ENCODE peak calls at places on chromosomes 13 and 19, in five cellular contexts. One of them, this sample, is unnamed.

GRCh38 chr13:75725784-75726183 is 89.7 kb downstream of the LMO7 start:
- DNase-seq in AG04450: no peak
- DNase-seq in GM12865: no peak
- DNase-seq in stimulated activated CD8-positive, alpha-beta memory T cell treated with anti-CD3 and anti-CD28 coated beads, Interleukin-4, amount 100 ng/mL, for 48 hours: no peak
- DNase-seq in uterus: no peak
- DNase-seq in this sample: no peak

GRCh38 chr13:49296659-49297058 is 48.9 kb downstream of the CDADC1 start:
- DNase-seq in AG04450: no peak
- DNase-seq in GM12865: no peak
- DNase-seq in stimulated activated CD8-positive, alpha-beta memory T cell treated with anti-CD3 and anti-CD28 coated beads, Interleukin-4, amount 100 ng/mL, for 48 hours: no peak
- DNase-seq in uterus: no peak
- DNase-seq in this sample: no peak

GRCh38 chr19:31223805-31224534 is 125.3 kb downstream of the TSHZ3 start:
- DNase-seq in AG04450: peak; percentile 90
- DNase-seq in GM12865: no peak
- DNase-seq in stimulated activated CD8-positive, alpha-beta memory T cell treated with anti-CD3 and anti-CD28 coated beads, Interleukin-4, amount 100 ng/mL, for 48 hours: no peak
- DNase-seq in uterus: no peak
- DNase-seq in this sample: peak; percentile 91

GRCh38 chr13:97223711-97224461 is 1.8 kb downstream of the MBNL2 start:
- DNase-seq in AG04450: peak; percentile 83
- DNase-seq in GM12865: peak; percentile 37
- DNase-seq in stimulated activated CD8-positive, alpha-beta memory T cell treated with anti-CD3 and anti-CD28 coated beads, Interleukin-4, amount 100 ng/mL, for 48 hours: peak; percentile 30
- DNase-seq in uterus: peak; percentile 80
- DNase-seq in this sample: peak; percentile 71

GRCh38 chr19:2154587-2155075 is 3.3 kb upstream of the AP3D1 start:
- DNase-seq in AG04450: no peak
- DNase-seq in GM12865: no peak
- DNase-seq in stimulated activated CD8-positive, alpha-beta memory T cell treated with anti-CD3 and anti-CD28 coated beads, Interleukin-4, amount 100 ng/mL, for 48 hours: no peak
- DNase-seq in uterus: no peak
- DNase-seq in this sample: peak; percentile 87

GRCh38 chr13:39952244-39953233 is 297.1 kb downstream of the COG6 start:
- DNase-seq in AG04450: no peak
- DNase-seq in GM12865: peak; percentile 30
- DNase-seq in stimulated activated CD8-positive, alpha-beta memory T cell treated with anti-CD3 and anti-CD28 coated beads, Interleukin-4, amount 100 ng/mL, for 48 hours: no peak
- DNase-seq in uterus: peak; percentile 42
- DNase-seq in this sample: peak; percentile 37

GRCh38 chr19:34481861-34482379 is 362 bp downstream of the WTIP start:
- DNase-seq in AG04450: no peak
- DNase-seq in GM12865: no peak
- DNase-seq in stimulated activated CD8-positive, alpha-beta memory T cell treated with anti-CD3 and anti-CD28 coated beads, Interleukin-4, amount 100 ng/mL, for 48 hours: no peak
- DNase-seq in uterus: no peak
- DNase-seq in this sample: no peak

GRCh38 chr19:43527860-43528622 is 1.0 kb upstream of the ETHE1 start:
- DNase-seq in AG04450: no peak
- DNase-seq in GM12865: peak; percentile 25
- DNase-seq in stimulated activated CD8-positive, alpha-beta memory T cell treated with anti-CD3 and anti-CD28 coated beads, Interleukin-4, amount 100 ng/mL, for 48 hours: no peak
- DNase-seq in uterus: peak; percentile 50
- DNase-seq in this sample: no peak

GRCh38 chr13:114309806-114310410 is 4.4 kb upstream of the CHAMP1 start:
- DNase-seq in AG04450: no peak
- DNase-seq in GM12865: no peak
- DNase-seq in stimulated activated CD8-positive, alpha-beta memory T cell treated with anti-CD3 and anti-CD28 coated beads, Interleukin-4, amount 100 ng/mL, for 48 hours: no peak
- DNase-seq in uterus: no peak
- DNase-seq in this sample: no peak

GRCh38 chr13:99208185-99208584 is 7.5 kb downstream of the UBAC2 start:
- DNase-seq in AG04450: no peak
- DNase-seq in GM12865: no peak
- DNase-seq in stimulated activated CD8-positive, alpha-beta memory T cell treated with anti-CD3 and anti-CD28 coated beads, Interleukin-4, amount 100 ng/mL, for 48 hours: no peak
- DNase-seq in uterus: no peak
- DNase-seq in this sample: no peak

GRCh38 chr13:47454986-47455385 is 546.1 kb downstream of the SUCLA2 start:
- DNase-seq in AG04450: no peak
- DNase-seq in GM12865: no peak
- DNase-seq in stimulated activated CD8-positive, alpha-beta memory T cell treated with anti-CD3 and anti-CD28 coated beads, Interleukin-4, amount 100 ng/mL, for 48 hours: no peak
- DNase-seq in uterus: no peak
- DNase-seq in this sample: no peak

GRCh38 chr13:83733293-83733692 is 149.0 kb downstream of the SLITRK1 start:
- DNase-seq in AG04450: no peak
- DNase-seq in GM12865: peak; percentile 22
- DNase-seq in stimulated activated CD8-positive, alpha-beta memory T cell treated with anti-CD3 and anti-CD28 coated beads, Interleukin-4, amount 100 ng/mL, for 48 hours: no peak
- DNase-seq in uterus: no peak
- DNase-seq in this sample: no peak

GRCh38 chr13:23586336-23586735 is 16.1 kb downstream of the TNFRSF19 start:
- DNase-seq in AG04450: no peak
- DNase-seq in GM12865: no peak
- DNase-seq in stimulated activated CD8-positive, alpha-beta memory T cell treated with anti-CD3 and anti-CD28 coated beads, Interleukin-4, amount 100 ng/mL, for 48 hours: no peak
- DNase-seq in uterus: no peak
- DNase-seq in this sample: no peak

GRCh38 chr13:91724591-91724990 is 326.2 kb downstream of the GPC5 start:
- DNase-seq in AG04450: no peak
- DNase-seq in GM12865: no peak
- DNase-seq in stimulated activated CD8-positive, alpha-beta memory T cell treated with anti-CD3 and anti-CD28 coated beads, Interleukin-4, amount 100 ng/mL, for 48 hours: no peak
- DNase-seq in uterus: no peak
- DNase-seq in this sample: no peak

GRCh38 chr13:40152145-40152544 is 496.7 kb downstream of the COG6 start:
- DNase-seq in AG04450: peak; percentile 13
- DNase-seq in GM12865: no peak
- DNase-seq in stimulated activated CD8-positive, alpha-beta memory T cell treated with anti-CD3 and anti-CD28 coated beads, Interleukin-4, amount 100 ng/mL, for 48 hours: no peak
- DNase-seq in uterus: no peak
- DNase-seq in this sample: no peak

GRCh38 chr13:96003304-96003703 is 49.9 kb downstream of the UGGT2 start:
- DNase-seq in AG04450: no peak
- DNase-seq in GM12865: no peak
- DNase-seq in stimulated activated CD8-positive, alpha-beta memory T cell treated with anti-CD3 and anti-CD28 coated beads, Interleukin-4, amount 100 ng/mL, for 48 hours: no peak
- DNase-seq in uterus: no peak
- DNase-seq in this sample: no peak

GRCh38 chr13:20186771-20187170 is 6.0 kb downstream of the GJB2 start:
- DNase-seq in AG04450: no peak
- DNase-seq in GM12865: no peak
- DNase-seq in stimulated activated CD8-positive, alpha-beta memory T cell treated with anti-CD3 and anti-CD28 coated beads, Interleukin-4, amount 100 ng/mL, for 48 hours: no peak
- DNase-seq in uterus: no peak
- DNase-seq in this sample: no peak

GRCh38 chr19:50486823-50487515 is 10.3 kb upstream of the GARIN5A start:
- DNase-seq in AG04450: no peak
- DNase-seq in GM12865: peak; percentile 71
- DNase-seq in stimulated activated CD8-positive, alpha-beta memory T cell treated with anti-CD3 and anti-CD28 coated beads, Interleukin-4, amount 100 ng/mL, for 48 hours: peak; percentile 88
- DNase-seq in uterus: no peak
- DNase-seq in this sample: no peak

GRCh38 chr13:26529441-26529840 is 28.0 kb upstream of the WASF3 start:
- DNase-seq in AG04450: peak; percentile 26
- DNase-seq in GM12865: peak; percentile 28
- DNase-seq in stimulated activated CD8-positive, alpha-beta memory T cell treated with anti-CD3 and anti-CD28 coated beads, Interleukin-4, amount 100 ng/mL, for 48 hours: peak; percentile 42
- DNase-seq in uterus: no peak
- DNase-seq in this sample: no peak

GRCh38 chr19:56718231-56718630 is 46.7 kb upstream of the ZNF835 start:
- DNase-seq in AG04450: no peak
- DNase-seq in GM12865: no peak
- DNase-seq in stimulated activated CD8-positive, alpha-beta memory T cell treated with anti-CD3 and anti-CD28 coated beads, Interleukin-4, amount 100 ng/mL, for 48 hours: no peak
- DNase-seq in uterus: no peak
- DNase-seq in this sample: no peak

GRCh38 chr19:46975918-46976782 is 43.5 kb upstream of the NPAS1 start:
- DNase-seq in AG04450: peak; percentile 73
- DNase-seq in GM12865: no peak
- DNase-seq in stimulated activated CD8-positive, alpha-beta memory T cell treated with anti-CD3 and anti-CD28 coated beads, Interleukin-4, amount 100 ng/mL, for 48 hours: no peak
- DNase-seq in uterus: peak; percentile 90
- DNase-seq in this sample: peak; percentile 94

GRCh38 chr13:104171132-104171531 is 1104.9 kb upstream of the SLC10A2 start:
- DNase-seq in AG04450: no peak
- DNase-seq in GM12865: no peak
- DNase-seq in stimulated activated CD8-positive, alpha-beta memory T cell treated with anti-CD3 and anti-CD28 coated beads, Interleukin-4, amount 100 ng/mL, for 48 hours: no peak
- DNase-seq in uterus: no peak
- DNase-seq in this sample: no peak

GRCh38 chr13:62250501-62251175 is 835.0 kb upstream of the PCDH20 start:
- DNase-seq in AG04450: no peak
- DNase-seq in GM12865: no peak
- DNase-seq in stimulated activated CD8-positive, alpha-beta memory T cell treated with anti-CD3 and anti-CD28 coated beads, Interleukin-4, amount 100 ng/mL, for 48 hours: no peak
- DNase-seq in uterus: no peak
- DNase-seq in this sample: no peak

GRCh38 chr13:47679391-47679790 is 321.7 kb downstream of the SUCLA2 start:
- DNase-seq in AG04450: no peak
- DNase-seq in GM12865: no peak
- DNase-seq in stimulated activated CD8-positive, alpha-beta memory T cell treated with anti-CD3 and anti-CD28 coated beads, Interleukin-4, amount 100 ng/mL, for 48 hours: no peak
- DNase-seq in uterus: no peak
- DNase-seq in this sample: peak; percentile 54

GRCh38 chr19:5037936-5038335 is 69.0 kb downstream of the KDM4B start:
- DNase-seq in AG04450: no peak
- DNase-seq in GM12865: no peak
- DNase-seq in stimulated activated CD8-positive, alpha-beta memory T cell treated with anti-CD3 and anti-CD28 coated beads, Interleukin-4, amount 100 ng/mL, for 48 hours: no peak
- DNase-seq in uterus: no peak
- DNase-seq in this sample: no peak

GRCh38 chr13:88979465-88980180 is 1308.5 kb downstream of the SLITRK5 start:
- DNase-seq in AG04450: no peak
- DNase-seq in GM12865: peak; percentile 27
- DNase-seq in stimulated activated CD8-positive, alpha-beta memory T cell treated with anti-CD3 and anti-CD28 coated beads, Interleukin-4, amount 100 ng/mL, for 48 hours: no peak
- DNase-seq in uterus: no peak
- DNase-seq in this sample: no peak

GRCh38 chr13:20776751-20777150 is 3.0 kb upstream of the EEF1AKMT1 start:
- DNase-seq in AG04450: no peak
- DNase-seq in GM12865: no peak
- DNase-seq in stimulated activated CD8-positive, alpha-beta memory T cell treated with anti-CD3 and anti-CD28 coated beads, Interleukin-4, amount 100 ng/mL, for 48 hours: no peak
- DNase-seq in uterus: no peak
- DNase-seq in this sample: no peak